ENCODE peak calls at places on chromosomes 13 and 19, in four cellular contexts. Q is T-helper 1 cell, D is progenitor cell of endocrine pancreas, E is iPS-NIHi11. W is an unnamed sample.

GRCh38 chr13:106786006-106786579 is 218.2 kb upstream of the ARGLU1 start:
- DNase-seq in D (no peak), E (no peak), Q (no peak), W (no peak)

GRCh38 chr13:66689037-66689619 is 541.0 kb downstream of the PCDH9 start:
- DNase-seq in D (no peak), E (no peak), Q (no peak), W (no peak)

GRCh38 chr19:2054763-2055162 is 3.7 kb upstream of the MKNK2 start:
- DNase-seq in E (no peak), D (no peak), Q (no peak), W (no peak)

GRCh38 chr13:85286081-85286480 is 513.1 kb downstream of the SLITRK6 start:
- DNase-seq in D (no peak), Q (no peak), E (no peak), W (no peak)

GRCh38 chr19:57527136-57527881 is at the start of gene ZNF549:
- DNase-seq in D (peak), Q (peak), E (peak), W (peak)

GRCh38 chr13:113669871-113670341 is 2.9 kb downstream of the GRK1 start:
- DNase-seq in E (no peak), D (no peak), Q (no peak), W (no peak)

GRCh38 chr19:39533003-39533512 is 406 bp upstream of the EID2B start:
- DNase-seq in D (no peak), E (no peak), Q (no peak), W (no peak)

GRCh38 chr19:42279902-42280760 is 11.1 kb downstream of the CIC start:
- DNase-seq in E (peak), Q (peak), D (peak), W (peak)

GRCh38 chr13:44237276-44237767 is 136.3 kb upstream of the SERP2 start:
- DNase-seq in D (no peak), E (no peak), Q (no peak), W (no peak)

GRCh38 chr19:15195987-15196682 is 4.7 kb downstream of the NOTCH3 start:
- DNase-seq in Q (no peak), E (peak), D (peak), W (no peak)

GRCh38 chr13:84985860-84986259 is 813.4 kb downstream of the SLITRK6 start:
- DNase-seq in Q (no peak), D (no peak), E (no peak), W (no peak)

GRCh38 chr13:64074989-64075474 is 2659.4 kb upstream of the PCDH20 start:
- DNase-seq in D (no peak), E (no peak), Q (no peak), W (no peak)

GRCh38 chr19:49676136-49676689 is 858 bp upstream of the PRMT1 start:
- DNase-seq in E (peak), Q (no peak), D (peak), W (peak)

GRCh38 chr13:50140742-50141659 is 125.8 kb downstream of the KCNRG start:
- DNase-seq in Q (no peak), E (no peak), D (no peak), W (no peak)

GRCh38 chr19:10286803-10287737 is at the start of gene ICAM4:
- DNase-seq in Q (no peak), E (peak), D (no peak), W (no peak)

GRCh38 chr13:45042539-45042938 is 53.2 kb downstream of the GPALPP1 start:
- DNase-seq in Q (no peak), E (no peak), D (no peak), W (no peak)

GRCh38 chr13:37534181-37534580 is 64.4 kb downstream of the POSTN start:
- DNase-seq in D (no peak), Q (no peak), E (no peak), W (no peak)

GRCh38 chr19:47432091-47432490 is 12.8 kb upstream of the MEIS3 start:
- DNase-seq in E (no peak), D (no peak), Q (no peak), W (no peak)

GRCh38 chr19:48370955-48371354 is 6.8 kb downstream of the SYNGR4 start:
- DNase-seq in D (no peak), Q (no peak), E (no peak), W (no peak)

GRCh38 chr13:50529154-50529882 is 314.2 kb downstream of the DLEU7 start:
- DNase-seq in Q (no peak), D (no peak), E (peak), W (no peak)

GRCh38 chr19:2613507-2614295 is 88.8 kb downstream of the GNG7 start:
- DNase-seq in Q (peak), E (peak), D (no peak), W (peak)

GRCh38 chr13:98761126-98761978 is 8.9 kb upstream of the SLC15A1 start:
- DNase-seq in Q (no peak), E (no peak), D (no peak), W (no peak)

GRCh38 chr19:18046066-18046718 is 38.2 kb downstream of the ARRDC2 start:
- DNase-seq in Q (no peak), E (no peak), D (no peak), W (no peak)

GRCh38 chr19:51799998-51800848 is 5.3 kb downstream of the FPR3 start:
- DNase-seq in D (no peak), E (no peak), Q (no peak), W (no peak)

GRCh38 chr13:77554079-77554478 is 18.6 kb downstream of the SCEL start:
- DNase-seq in D (no peak), Q (no peak), E (peak), W (no peak)

GRCh38 chr19:2191456-2191931 is 27.8 kb downstream of the DOT1L start:
- DNase-seq in E (no peak), D (no peak), Q (no peak), W (no peak)

GRCh38 chr13:40812102-40812501 is 22.7 kb downstream of the SLC25A15 start:
- DNase-seq in Q (no peak), E (no peak), D (no peak), W (no peak)

GRCh38 chr19:19115954-19116353 is 22.3 kb downstream of the TMEM161A start:
- DNase-seq in Q (peak), D (no peak), E (peak), W (no peak)

GRCh38 chr19:19227217-19227616 is 15.5 kb downstream of the NCAN start:
- DNase-seq in D (no peak), E (no peak), Q (no peak), W (no peak)

GRCh38 chr13:67119481-67119883 is 110.7 kb downstream of the PCDH9 start:
- DNase-seq in E (no peak), Q (no peak), D (no peak), W (no peak)

GRCh38 chr19:28497137-28497536 is 715.8 kb downstream of the UQCRFS1 start:
- DNase-seq in D (no peak), Q (no peak), E (no peak), W (no peak)

GRCh38 chr19:49142866-49143335 is 12.3 kb downstream of the HRC start:
- DNase-seq in E (peak), D (peak), Q (no peak), W (peak)

GRCh38 chr19:9935409-9936062 is 779 bp downstream of the OLFM2 start:
- DNase-seq in Q (no peak), E (no peak), D (no peak), W (no peak)

GRCh38 chr19:43782689-43783231 is 2.0 kb upstream of the KCNN4 start:
- DNase-seq in Q (no peak), E (no peak), D (no peak), W (no peak)

GRCh38 chr13:70173236-70173959 is 65.1 kb upstream of the KLHL1 start:
- DNase-seq in E (peak), D (no peak), Q (no peak), W (no peak)

GRCh38 chr13:77918391-77919261 is at the start of gene EDNRB:
- DNase-seq in Q (no peak), E (peak), D (no peak), W (no peak)

GRCh38 chr13:30847697-30848307 is 58.3 kb upstream of the MEDAG start:
- DNase-seq in D (no peak), E (no peak), Q (no peak), W (no peak)

W was measured in T-helper 17 cell.